ENCODE peak calls at places on chromosomes 5 and 9, in ten cellular contexts. X, V, F, O, Y, K, G, H, N and A are unnamed samples.

GRCh38 chr9:94760646-94761045 is 34.1 kb downstream of the AOPEP start:
- DNase-seq in X (no peak), V (no peak), F (no peak), O (no peak), Y (no peak), K (no peak), G (no peak), H (no peak), N (no peak), A (no peak)

GRCh38 chr9:99299214-99300102 is 77.4 kb downstream of the SEC61B start:
- DNase-seq in X (no peak), V (peak), F (peak), O (no peak), Y (peak), K (no peak), G (no peak), H (no peak), N (no peak), A (no peak)

GRCh38 chr5:110852541-110852940 is 113.7 kb downstream of the SLC25A46 start:
- DNase-seq in X (no peak), V (no peak), F (no peak), O (no peak), Y (no peak), K (no peak), G (no peak), H (no peak), N (no peak), A (no peak)

GRCh38 chr9:36964791-36965190 is 69.3 kb downstream of the PAX5 start:
- DNase-seq in X (no peak), V (no peak), F (no peak), O (no peak), Y (no peak), K (no peak), G (no peak), H (no peak), N (no peak), A (no peak)

GRCh38 chr9:112245126-112245525 is 70.0 kb upstream of the SUSD1 start:
- DNase-seq in X (no peak), V (peak), F (no peak), O (no peak), Y (no peak), K (no peak), G (no peak), H (no peak), N (no peak), A (no peak)

GRCh38 chr9:93119953-93120845 is 13.9 kb downstream of the NINJ1 start:
- DNase-seq in X (peak), V (peak), F (peak), O (peak), Y (peak), K (no peak), G (no peak), H (no peak), N (no peak), A (no peak)

GRCh38 chr9:16192403-16193017 is 639.7 kb downstream of the CCDC171 start:
- DNase-seq in X (no peak), V (peak), F (no peak), O (no peak), Y (no peak), K (no peak), G (no peak), H (no peak), N (no peak), A (no peak)

GRCh38 chr9:137501457-137501856 is 42.3 kb upstream of the NSMF start:
- DNase-seq in X (no peak), V (no peak), F (no peak), O (no peak), Y (no peak), K (no peak), G (no peak), H (no peak), N (no peak), A (no peak)

GRCh38 chr5:140295414-140295813 is 7.5 kb downstream of the PFDN1 start:
- DNase-seq in X (no peak), V (peak), F (peak), O (no peak), Y (peak), K (no peak), G (no peak), H (no peak), N (peak), A (peak)

GRCh38 chr5:142929602-142930001 is 159.4 kb downstream of the ARHGAP26 start:
- DNase-seq in X (no peak), V (no peak), F (no peak), O (no peak), Y (peak), K (no peak), G (no peak), H (no peak), N (no peak), A (no peak)

GRCh38 chr5:85868070-85868469 is 749.7 kb upstream of the COX7C start:
- DNase-seq in X (no peak), V (peak), F (no peak), O (no peak), Y (no peak), K (no peak), G (no peak), H (no peak), N (no peak), A (no peak)

GRCh38 chr9:137313956-137314560 is 12.0 kb upstream of the NRARP start:
- DNase-seq in X (no peak), V (no peak), F (no peak), O (peak), Y (no peak), K (no peak), G (no peak), H (peak), N (no peak), A (no peak)

GRCh38 chr9:108779506-108779905 is 76.3 kb downstream of the ACTL7B start:
- DNase-seq in X (no peak), V (no peak), F (no peak), O (no peak), Y (no peak), K (no peak), G (no peak), H (no peak), N (no peak), A (no peak)

GRCh38 chr9:35277171-35277520 is 115.3 kb downstream of the UNC13B start:
- DNase-seq in X (no peak), V (no peak), F (no peak), O (no peak), Y (peak), K (no peak), G (no peak), H (no peak), N (no peak), A (no peak)

GRCh38 chr9:6214903-6215302 is 704 bp upstream of the IL33 start:
- DNase-seq in X (no peak), V (no peak), F (no peak), O (no peak), Y (peak), K (no peak), G (no peak), H (no peak), N (no peak), A (no peak)

GRCh38 chr5:161778796-161779195 is 69.1 kb upstream of the GABRA1 start:
- DNase-seq in X (no peak), V (no peak), F (no peak), O (no peak), Y (no peak), K (no peak), G (no peak), H (no peak), N (no peak), A (no peak)

GRCh38 chr9:134486127-134486995 is 155.2 kb upstream of the COL5A1 start:
- DNase-seq in X (peak), V (no peak), F (no peak), O (peak), Y (no peak), K (no peak), G (no peak), H (no peak), N (no peak), A (no peak)

GRCh38 chr5:99929806-99930135 is 605.4 kb upstream of the FAM174A start:
- DNase-seq in X (no peak), V (no peak), F (no peak), O (no peak), Y (no peak), K (no peak), G (no peak), H (no peak), N (no peak), A (no peak)

GRCh38 chr5:115873392-115873791 is 31.7 kb downstream of the AP3S1 start:
- DNase-seq in X (no peak), V (peak), F (no peak), O (no peak), Y (peak), K (no peak), G (no peak), H (no peak), N (no peak), A (no peak)

GRCh38 chr5:135521964-135522363 is 13.8 kb downstream of the NEUROG1 start:
- DNase-seq in X (no peak), V (no peak), F (no peak), O (no peak), Y (no peak), K (no peak), G (no peak), H (no peak), N (no peak), A (no peak)

GRCh38 chr9:136502196-136502595 is 19.4 kb upstream of the SEC16A start:
- DNase-seq in X (no peak), V (no peak), F (no peak), O (no peak), Y (no peak), K (no peak), G (no peak), H (no peak), N (no peak), A (no peak)

GRCh38 chr9:129078691-129079503 is 2.0 kb upstream of the DOLPP1 start:
- DNase-seq in X (no peak), V (no peak), F (no peak), O (no peak), Y (no peak), K (no peak), G (no peak), H (no peak), N (no peak), A (no peak)

GRCh38 chr9:93290495-93291434 is 106.8 kb downstream of the WNK2 start:
- DNase-seq in X (no peak), V (no peak), F (no peak), O (no peak), Y (no peak), K (no peak), G (no peak), H (no peak), N (no peak), A (no peak)

GRCh38 chr5:99058466-99058865 is 129.7 kb upstream of the CHD1 start:
- DNase-seq in X (no peak), V (no peak), F (no peak), O (no peak), Y (no peak), K (no peak), G (no peak), H (no peak), N (no peak), A (no peak)

GRCh38 chr5:68751651-68752050 is 342.2 kb upstream of the SLC30A5 start:
- DNase-seq in X (no peak), V (no peak), F (no peak), O (no peak), Y (no peak), K (no peak), G (no peak), H (no peak), N (no peak), A (no peak)

GRCh38 chr5:72141440-72142271 is 34.4 kb downstream of the MAP1B start:
- DNase-seq in X (no peak), V (peak), F (no peak), O (no peak), Y (peak), K (no peak), G (no peak), H (no peak), N (peak), A (no peak)

GRCh38 chr9:34615132-34615531 is 3.2 kb upstream of the RPP25L start:
- DNase-seq in X (no peak), V (no peak), F (no peak), O (no peak), Y (no peak), K (no peak), G (no peak), H (no peak), N (no peak), A (no peak)

GRCh38 chr9:132833451-132834130 is 44.5 kb downstream of the AK8 start:
- DNase-seq in X (no peak), V (no peak), F (no peak), O (no peak), Y (no peak), K (no peak), G (peak), H (no peak), N (no peak), A (no peak)

GRCh38 chr5:25190521-25191000 is 545.8 kb upstream of the CDH10 start:
- DNase-seq in X (no peak), V (no peak), F (no peak), O (no peak), Y (no peak), K (no peak), G (no peak), H (no peak), N (no peak), A (no peak)

DNA sequence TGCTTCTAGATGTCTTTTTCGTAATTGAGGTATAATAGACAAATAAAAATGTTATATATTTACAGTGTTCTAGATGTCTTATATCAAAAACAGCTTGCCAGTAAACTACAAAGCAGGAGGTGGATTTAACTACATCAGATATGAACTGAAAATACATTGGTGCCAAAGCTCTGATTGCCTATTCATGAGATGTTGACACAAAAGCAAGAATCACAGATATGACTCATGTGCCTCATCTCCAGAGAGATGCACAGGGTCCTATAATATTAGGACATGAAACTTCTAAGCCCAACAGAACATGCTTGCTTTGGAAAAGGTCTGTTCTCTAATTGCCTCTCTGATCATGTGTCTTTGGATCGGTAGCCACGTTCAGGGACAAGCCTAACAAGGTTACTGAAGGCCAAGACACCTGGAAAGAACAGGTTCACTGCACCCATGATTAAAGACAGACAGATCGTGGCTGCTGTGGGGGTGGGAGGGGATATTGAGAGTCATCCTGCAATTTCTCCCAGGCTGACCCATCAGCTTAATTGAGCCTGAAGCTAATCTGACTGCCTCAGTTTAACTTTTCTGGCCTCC is 16.8 kb downstream of the ABCA1 start:
- DNase-seq in X (no peak), V (peak), F (no peak), O (no peak), Y (no peak), K (no peak), G (no peak), H (no peak), N (no peak), A (no peak)
- TF ChIP-seq CTCF in X (no peak), V (no peak), F (no peak), O (no peak), Y (no peak), K (no peak), G (no peak), H (no peak), N (no peak), A (no peak)

DNA sequence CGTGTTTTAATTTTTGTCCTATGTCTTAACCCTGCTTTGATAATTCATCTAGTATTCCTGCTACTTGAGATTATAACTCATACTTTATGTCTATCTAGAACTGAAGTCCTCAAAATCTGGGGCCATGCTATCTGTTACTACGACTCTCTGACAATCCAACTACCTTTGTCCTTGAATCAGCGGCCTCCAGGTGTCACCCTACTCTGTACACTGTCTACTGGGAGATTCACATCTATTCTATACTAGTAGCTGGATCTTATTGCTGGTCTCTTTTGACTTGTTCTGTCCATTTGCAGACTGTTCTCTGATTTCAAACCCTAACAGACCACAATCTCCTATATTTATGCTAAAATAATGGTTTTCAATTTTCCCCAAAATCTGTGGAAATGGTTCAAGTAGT is 225.5 kb upstream of the ELAVL2 start:
- DNase-seq in X (no peak), V (peak), F (no peak), O (no peak), Y (no peak), K (no peak), G (no peak), H (no peak), N (no peak), A (no peak)
- TF ChIP-seq CTCF in X (no peak), V (peak), F (no peak), O (no peak), Y (no peak), K (no peak), G (no peak), H (no peak), N (no peak), A (no peak)

GRCh38 chr9:80509358-80509757 is 937.6 kb downstream of the TLE4 start:
- DNase-seq in X (no peak), V (peak), F (no peak), O (no peak), Y (no peak), K (no peak), G (no peak), H (no peak), N (no peak), A (no peak)
- TF ChIP-seq CTCF in X (no peak), V (peak), F (no peak), O (no peak), Y (no peak), K (no peak), G (no peak), H (peak), N (peak), A (no peak)

GRCh38 chr5:155064580-155064979 is 51.0 kb downstream of the KIF4B start:
- DNase-seq in X (no peak), V (no peak), F (no peak), O (no peak), Y (no peak), K (no peak), G (no peak), H (no peak), N (no peak), A (no peak)
- TF ChIP-seq CTCF in X (no peak), V (no peak), F (no peak), O (no peak), Y (no peak), K (no peak), G (no peak), H (no peak), N (no peak), A (no peak)

GRCh38 chr9:12956261-12956660 is 181.4 kb downstream of the LURAP1L start:
- DNase-seq in X (no peak), V (no peak), F (no peak), O (no peak), Y (no peak), K (no peak), G (no peak), H (no peak), N (no peak), A (no peak)
- TF ChIP-seq CTCF in X (no peak), V (no peak), F (no peak), O (no peak), Y (no peak), K (no peak), G (no peak), H (no peak), N (no peak), A (no peak)